ENCODE peak calls at places on chromosomes 13 and 19, in six cellular contexts. N, G, J, C, K and V are unnamed samples.

GRCh38 chr13:107767119-107767518 is 448.2 kb downstream of the LIG4 start:
- DNase-seq in N (no peak), G (no peak), J (no peak), C (no peak), K (no peak), V (no peak)

GRCh38 chr19:18626906-18627305 is 9.9 kb upstream of the KLHL26 start:
- DNase-seq in N (no peak), G (no peak), J (no peak), C (no peak), K (no peak), V (no peak)

GRCh38 chr19:4365791-4366665 is 22.7 kb downstream of the MPND start:
- DNase-seq in N (no peak), G (peak; percentile 71), J (no peak), C (no peak), K (no peak), V (no peak)

GRCh38 chr13:26037302-26037701 is 14.5 kb downstream of the SHISA2 start:
- DNase-seq in N (no peak), G (no peak), J (peak; percentile 62), C (peak; percentile 47), K (no peak), V (no peak)

GRCh38 chr19:47499371-47499770 is 15.4 kb upstream of the KPTN start:
- DNase-seq in N (no peak), G (no peak), J (no peak), C (no peak), K (no peak), V (no peak)

GRCh38 chr19:17671906-17672305 is 16.2 kb downstream of the UNC13A start:
- DNase-seq in N (no peak), G (no peak), J (peak; percentile 77), C (peak; percentile 29), K (no peak), V (peak; percentile 68)

GRCh38 chr13:86002921-86003488 is 203.8 kb upstream of the SLITRK6 start:
- DNase-seq in N (no peak), G (no peak), J (no peak), C (no peak), K (no peak), V (no peak)

GRCh38 chr13:51339952-51340732 is 651 bp downstream of the SERPINE3 start:
- DNase-seq in N (no peak), G (no peak), J (no peak), C (no peak), K (no peak), V (peak; percentile 15)